ENCODE peak calls at places on chromosome 5, in six cellular contexts. One of them, this sample, is unnamed.

GRCh38 chr5:41143124-41143523 is 70.2 kb downstream of the C6 start:
- DNase-seq in fibroblast of pulmonary artery: no peak
- DNase-seq in fibroblast of mammary gland: no peak
- DNase-seq in A673: peak
- DNase-seq in heart left ventricle: no peak
- DNase-seq in fibroblast of the aortic adventitia: no peak
- DNase-seq in this sample: no peak

GRCh38 chr5:5141625-5142527 is 1.7 kb downstream of the ADAMTS16 start:
- DNase-seq in fibroblast of pulmonary artery: peak
- DNase-seq in fibroblast of mammary gland: peak
- DNase-seq in A673: peak
- DNase-seq in heart left ventricle: peak
- DNase-seq in fibroblast of the aortic adventitia: peak
- DNase-seq in this sample: peak

GRCh38 chr5:92800360-92800759 is 780.7 kb downstream of the NR2F1-AS1 start:
- DNase-seq in fibroblast of pulmonary artery: peak
- DNase-seq in fibroblast of mammary gland: peak
- DNase-seq in A673: no peak
- DNase-seq in heart left ventricle: no peak
- DNase-seq in fibroblast of the aortic adventitia: peak
- DNase-seq in this sample: no peak

GRCh38 chr5:89930591-89931383 is 478.8 kb downstream of the CETN3 start:
- DNase-seq in fibroblast of pulmonary artery: peak
- DNase-seq in fibroblast of mammary gland: peak
- DNase-seq in A673: peak
- DNase-seq in heart left ventricle: no peak
- DNase-seq in fibroblast of the aortic adventitia: peak
- DNase-seq in this sample: peak

GRCh38 chr5:8134609-8135008 is 265.7 kb downstream of the MTRR start:
- DNase-seq in fibroblast of pulmonary artery: no peak
- DNase-seq in fibroblast of mammary gland: no peak
- DNase-seq in A673: no peak
- DNase-seq in heart left ventricle: no peak
- DNase-seq in fibroblast of the aortic adventitia: no peak
- DNase-seq in this sample: no peak

GRCh38 chr5:142095651-142096330 is 12.8 kb upstream of the NDFIP1 start:
- DNase-seq in fibroblast of pulmonary artery: no peak
- DNase-seq in fibroblast of mammary gland: no peak
- DNase-seq in A673: no peak
- DNase-seq in heart left ventricle: no peak
- DNase-seq in fibroblast of the aortic adventitia: no peak
- DNase-seq in this sample: peak

GRCh38 chr5:2996248-2996647 is 244.8 kb upstream of the IRX2 start:
- DNase-seq in fibroblast of pulmonary artery: no peak
- DNase-seq in fibroblast of mammary gland: no peak
- DNase-seq in A673: no peak
- DNase-seq in heart left ventricle: no peak
- DNase-seq in fibroblast of the aortic adventitia: no peak
- DNase-seq in this sample: no peak

GRCh38 chr5:149775785-149776184 is 45.7 kb downstream of the PPARGC1B start:
- DNase-seq in fibroblast of pulmonary artery: peak
- DNase-seq in fibroblast of mammary gland: peak
- DNase-seq in A673: peak
- DNase-seq in heart left ventricle: no peak
- DNase-seq in fibroblast of the aortic adventitia: no peak
- DNase-seq in this sample: peak

DNA sequence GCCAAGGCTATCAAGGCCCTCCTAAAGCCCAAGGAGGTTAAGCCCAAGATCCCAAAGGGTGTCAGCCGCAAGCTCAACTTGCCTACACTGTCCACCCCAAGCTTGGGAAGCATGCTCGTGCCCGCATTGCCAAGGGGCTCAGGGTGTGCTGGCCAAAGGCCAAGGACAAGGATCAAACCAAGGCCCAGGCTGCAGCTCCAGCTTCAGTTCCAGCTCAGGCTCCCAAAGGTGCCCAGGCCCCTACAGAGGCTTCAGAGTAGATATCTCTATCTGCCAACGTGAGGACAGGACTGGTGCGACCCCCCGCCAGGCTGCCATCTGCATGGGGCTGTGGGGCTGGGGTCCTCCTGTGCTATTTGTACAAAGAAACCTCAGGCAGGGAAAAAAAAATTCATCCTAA is 3.3 kb downstream of the HOMER1 start:
- DNase-seq in fibroblast of pulmonary artery: no peak
- DNase-seq in fibroblast of mammary gland: no peak
- DNase-seq in A673: no peak
- DNase-seq in heart left ventricle: peak
- DNase-seq in fibroblast of the aortic adventitia: no peak
- DNase-seq in this sample: no peak
- H3K4me3 ChIP-seq in fibroblast of pulmonary artery: no peak
- H3K4me3 ChIP-seq in fibroblast of mammary gland: no peak
- H3K4me3 ChIP-seq in A673: peak
- H3K4me3 ChIP-seq in heart left ventricle: peak
- H3K4me3 ChIP-seq in fibroblast of the aortic adventitia: no peak
- H3K4me3 ChIP-seq in this sample: peak

GRCh38 chr5:132134384-132134783 is 60.8 kb downstream of the CSF2 start:
- DNase-seq in fibroblast of pulmonary artery: peak
- DNase-seq in fibroblast of mammary gland: peak
- DNase-seq in A673: no peak
- DNase-seq in heart left ventricle: no peak
- DNase-seq in fibroblast of the aortic adventitia: peak
- DNase-seq in this sample: peak
- TF ChIP-seq CTCF in fibroblast of pulmonary artery: peak
- TF ChIP-seq CTCF in fibroblast of mammary gland: peak
- TF ChIP-seq CTCF in A673: peak
- TF ChIP-seq CTCF in heart left ventricle: no peak
- TF ChIP-seq CTCF in fibroblast of the aortic adventitia: peak
- TF ChIP-seq CTCF in this sample: peak

GRCh38 chr5:127028822-127029457 is 1.4 kb downstream of the MARCHF3 start:
- DNase-seq in fibroblast of pulmonary artery: no peak
- DNase-seq in fibroblast of mammary gland: peak
- DNase-seq in A673: no peak
- DNase-seq in heart left ventricle: no peak
- DNase-seq in fibroblast of the aortic adventitia: peak
- DNase-seq in this sample: no peak
- H3K4me3 ChIP-seq in fibroblast of pulmonary artery: peak
- H3K4me3 ChIP-seq in fibroblast of mammary gland: peak
- H3K4me3 ChIP-seq in A673: no peak
- H3K4me3 ChIP-seq in heart left ventricle: peak
- H3K4me3 ChIP-seq in fibroblast of the aortic adventitia: peak
- H3K4me3 ChIP-seq in this sample: no peak

GRCh38 chr5:69131304-69131703 is 35.6 kb upstream of the CCNB1 start:
- DNase-seq in fibroblast of pulmonary artery: no peak
- DNase-seq in fibroblast of mammary gland: no peak
- DNase-seq in A673: no peak
- DNase-seq in heart left ventricle: no peak
- DNase-seq in fibroblast of the aortic adventitia: no peak
- DNase-seq in this sample: no peak
- TF ChIP-seq CTCF in fibroblast of pulmonary artery: no peak
- TF ChIP-seq CTCF in fibroblast of mammary gland: no peak
- TF ChIP-seq CTCF in A673: no peak
- TF ChIP-seq CTCF in heart left ventricle: no peak
- TF ChIP-seq CTCF in fibroblast of the aortic adventitia: no peak
- TF ChIP-seq CTCF in this sample: no peak

GRCh38 chr5:43000198-43000840 is 39.8 kb downstream of the ANXA2R start:
- DNase-seq in fibroblast of pulmonary artery: peak
- DNase-seq in fibroblast of mammary gland: peak
- DNase-seq in A673: no peak
- DNase-seq in heart left ventricle: peak
- DNase-seq in fibroblast of the aortic adventitia: peak
- DNase-seq in this sample: peak
- H3K4me3 ChIP-seq in fibroblast of pulmonary artery: peak
- H3K4me3 ChIP-seq in fibroblast of mammary gland: peak
- H3K4me3 ChIP-seq in A673: peak
- H3K4me3 ChIP-seq in heart left ventricle: peak
- H3K4me3 ChIP-seq in fibroblast of the aortic adventitia: peak
- H3K4me3 ChIP-seq in this sample: peak

GRCh38 chr5:85109616-85110015 is 724.9 kb upstream of the EDIL3 start:
- DNase-seq in fibroblast of pulmonary artery: no peak
- DNase-seq in fibroblast of mammary gland: no peak
- DNase-seq in A673: no peak
- DNase-seq in heart left ventricle: no peak
- DNase-seq in fibroblast of the aortic adventitia: no peak
- DNase-seq in this sample: no peak

DNA sequence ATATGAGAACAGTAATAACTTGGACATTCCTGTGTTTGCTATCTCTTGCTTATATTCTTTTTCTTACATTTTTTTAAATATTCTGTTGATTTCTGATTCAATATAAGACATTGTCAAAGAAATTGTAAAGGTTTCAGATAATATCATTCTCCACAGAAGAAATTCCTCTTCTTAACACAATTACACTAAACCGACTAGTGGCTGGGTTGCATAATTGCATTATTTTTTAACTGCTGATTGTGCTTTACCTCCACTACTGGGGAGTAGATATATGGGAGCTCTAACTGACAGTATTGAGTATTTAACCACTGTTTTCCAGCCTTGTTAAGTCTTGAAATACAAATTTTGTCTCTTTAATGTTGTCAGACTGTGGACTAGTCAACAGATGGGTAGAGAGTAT is 723.8 kb upstream of the EDIL3 start:
- DNase-seq in fibroblast of pulmonary artery: no peak
- DNase-seq in fibroblast of mammary gland: no peak
- DNase-seq in A673: no peak
- DNase-seq in heart left ventricle: no peak
- DNase-seq in fibroblast of the aortic adventitia: no peak
- DNase-seq in this sample: peak
- TF ChIP-seq CTCF in fibroblast of pulmonary artery: no peak
- TF ChIP-seq CTCF in fibroblast of mammary gland: no peak
- TF ChIP-seq CTCF in A673: peak
- TF ChIP-seq CTCF in heart left ventricle: no peak
- TF ChIP-seq CTCF in fibroblast of the aortic adventitia: no peak
- TF ChIP-seq CTCF in this sample: no peak

This sample was measured in epithelial cell of esophagus.